ENCODE peak calls at places on chromosomes 5 and 9, in nine cellular contexts. D is endothelial cell of umbilical vein, Y is osteoblast, E is neural crest cell, C is PC-3, V is stomach, U is pancreas, F is H9, R is progenitor cell of endocrine pancreas. P is an unnamed sample.

GRCh38 chr5:146164382-146164781 is 18.1 kb downstream of the LARS1 start:
- DNase-seq in R (no peak), E (no peak), F (no peak), U (no peak), D (no peak), V (no peak), Y (no peak), C (no peak), P (no peak)

GRCh38 chr9:28120241-28121025 is 547.2 kb upstream of the C9orf72 start:
- DNase-seq in C (no peak), Y (no peak), U (no peak), V (no peak), F (no peak), D (peak; percentile 53), E (no peak), R (no peak), P (no peak)

GRCh38 chr5:110705349-110705748 is 21.1 kb downstream of the TMEM232 start:
- DNase-seq in U (no peak), V (no peak), Y (no peak), C (no peak), R (no peak), E (no peak), D (no peak), F (no peak), P (no peak)

GRCh38 chr9:100098241-100098886 is 436 bp downstream of the ERP44 start:
- DNase-seq in V (peak; percentile 83), U (peak; percentile 70), C (peak; percentile 75), R (peak; percentile 26), D (peak; percentile 80), Y (peak; percentile 60), F (peak; percentile 82), E (no peak), P (peak; percentile 76)

GRCh38 chr9:131312822-131313770 is 23.6 kb downstream of the PLPP7 start:
- DNase-seq in V (no peak), E (no peak), D (no peak), R (no peak), U (no peak), F (no peak), C (no peak), Y (peak; percentile 72), P (no peak)

GRCh38 chr9:84371737-84372136 is 31.2 kb upstream of the SLC28A3 start:
- DNase-seq in C (peak; percentile 70), F (no peak), V (no peak), D (no peak), Y (peak; percentile 91), R (no peak), E (no peak), U (no peak), P (peak; percentile 65)

GRCh38 chr9:130117816-130118632 is 54.2 kb upstream of the NCS1 start:
- DNase-seq in V (no peak), F (no peak), U (no peak), E (no peak), R (no peak), D (peak; percentile 50), Y (peak; percentile 93), C (peak; percentile 20), P (no peak)

GRCh38 chr9:108991479-108991878 is 21.8 kb downstream of the CTNNAL1 start:
- DNase-seq in F (no peak), R (no peak), D (peak; percentile 95), E (no peak), Y (no peak), U (peak; percentile 25), C (peak; percentile 31), V (peak; percentile 60), P (no peak)

GRCh38 chr9:125447202-125447802 is 185.7 kb downstream of the GAPVD1 start:
- DNase-seq in V (no peak), F (no peak), D (no peak), R (no peak), C (no peak), Y (no peak), U (no peak), E (no peak), P (no peak)

GRCh38 chr9:110590816-110591215 is 11.3 kb upstream of the SVEP1 start:
- DNase-seq in E (no peak), Y (no peak), C (no peak), D (no peak), R (no peak), U (no peak), F (no peak), V (no peak), P (no peak)

GRCh38 chr5:164359260-164359930 is 854.0 kb downstream of the MAT2B start:
- DNase-seq in V (no peak), D (no peak), U (no peak), F (no peak), Y (no peak), C (no peak), R (no peak), E (no peak), P (no peak)

GRCh38 chr5:14580037-14581034 is 1.3 kb upstream of the OTULINL start:
- DNase-seq in V (no peak), Y (peak; percentile 38), F (no peak), D (no peak), R (no peak), C (peak; percentile 95), E (no peak), U (no peak), P (no peak)

GRCh38 chr9:97038551-97038908 is 412 bp downstream of the CTSV start:
- DNase-seq in Y (no peak), V (no peak), D (no peak), E (no peak), R (no peak), F (no peak), C (no peak), U (no peak), P (no peak)
- TF ChIP-seq CTCF in Y (no peak), V (no peak), D (no peak), E (no peak), R (no peak), F (no peak), C (no peak), U (no peak), P (no peak)

GRCh38 chr9:111896942-111897830 is 572 bp downstream of the UGCG start:
- DNase-seq in C (peak; percentile 13), F (peak; percentile 38), D (peak; percentile 74), E (peak; percentile 52), V (no peak), Y (peak; percentile 93), U (peak; percentile 54), R (peak; percentile 43), P (no peak)
- TF ChIP-seq CTCF in C (no peak), F (peak; percentile 12), D (peak; percentile 26), E (no peak), V (no peak), Y (no peak), U (no peak), R (no peak), P (no peak)

GRCh38 chr5:176133289-176133870 is 104.8 kb upstream of the SIMC1 start:
- DNase-seq in Y (no peak), E (no peak), R (no peak), D (no peak), F (peak; percentile 58), V (peak; percentile 40), C (no peak), U (no peak), P (no peak)
- TF ChIP-seq CTCF in Y (no peak), E (no peak), R (no peak), D (no peak), F (no peak), V (no peak), C (no peak), U (no peak), P (no peak)

GRCh38 chr9:136187683-136188586 is 17.0 kb downstream of the LHX3 start:
- DNase-seq in D (no peak), R (no peak), U (no peak), Y (no peak), V (no peak), F (peak; percentile 55), C (no peak), E (no peak), P (no peak)

GRCh38 chr9:136186386-136186785 is 18.5 kb downstream of the LHX3 start:
- DNase-seq in V (no peak), U (no peak), E (no peak), D (no peak), F (no peak), C (no peak), Y (no peak), R (no peak), P (no peak)

GRCh38 chr9:136185596-136185995 is 19.3 kb downstream of the LHX3 start:
- DNase-seq in R (no peak), D (no peak), Y (no peak), U (no peak), V (no peak), C (no peak), F (no peak), E (no peak), P (no peak)

GRCh38 chr9:136185066-136185465 is 19.9 kb downstream of the LHX3 start:
- DNase-seq in C (no peak), E (no peak), V (no peak), U (no peak), Y (no peak), F (no peak), R (no peak), D (no peak), P (no peak)

GRCh38 chr9:136187197-136187596 is 17.7 kb downstream of the LHX3 start:
- DNase-seq in C (no peak), Y (no peak), V (no peak), R (no peak), E (no peak), F (no peak), D (no peak), U (no peak), P (no peak)
- TF ChIP-seq CTCF in C (no peak), Y (no peak), V (no peak), R (no peak), E (no peak), F (no peak), D (no peak), U (no peak), P (no peak)

GRCh38 chr9:79240774-79241173 is 331.0 kb upstream of the TLE4 start:
- DNase-seq in C (no peak), U (no peak), F (peak; percentile 45), Y (no peak), R (no peak), V (no peak), D (no peak), E (no peak), P (no peak)

GRCh38 chr9:79237861-79238260 is 333.9 kb upstream of the TLE4 start:
- DNase-seq in D (no peak), U (no peak), C (no peak), V (no peak), F (no peak), R (no peak), E (no peak), Y (no peak), P (no peak)

GRCh38 chr9:79233542-79233941 is 338.2 kb upstream of the TLE4 start:
- DNase-seq in V (no peak), Y (peak; percentile 75), U (no peak), C (peak; percentile 50), F (peak; percentile 77), D (peak; percentile 34), E (no peak), R (no peak), P (no peak)

GRCh38 chr9:79236466-79236865 is 335.3 kb upstream of the TLE4 start:
- DNase-seq in R (no peak), E (no peak), C (peak; percentile 8), V (no peak), D (no peak), Y (no peak), U (no peak), F (no peak), P (no peak)
- TF ChIP-seq CTCF in R (no peak), E (no peak), C (no peak), V (no peak), D (no peak), Y (no peak), U (no peak), F (no peak), P (no peak)

P was measured in CD14-positive monocyte.